ENCODE peak calls at places on chromosomes 6 and 20, in four cellular contexts. E is GM04504, J is aorta, O is AG10803. V is an unnamed sample.
A peak's percentile ranks its signal among the peaks of the same experiment; 100 is the strongest.

GRCh38 chr6:83708970-83709747 is at the start of gene SNAP91:
- DNase-seq in E (no peak), J (peak; percentile 46), O (no peak), V (peak; percentile 53)

GRCh38 chr6:14732226-14732844 is 513.5 kb upstream of the JARID2 start:
- DNase-seq in E (no peak), J (no peak), O (no peak), V (no peak)

GRCh38 chr6:34357937-34358336 is 34.5 kb downstream of the NUDT3 start:
- DNase-seq in E (no peak), J (no peak), O (no peak), V (no peak)

GRCh38 chr20:33893314-33893713 is 82.2 kb downstream of the CHMP4B start:
- DNase-seq in E (no peak), J (no peak), O (peak; percentile 73), V (no peak)

GRCh38 chr6:21398741-21399140 is 194.8 kb upstream of the SOX4 start:
- DNase-seq in E (no peak), J (no peak), O (no peak), V (no peak)

GRCh38 chr6:113813207-113813606 is 43.9 kb upstream of the MARCKS start:
- DNase-seq in E (peak; percentile 41), J (no peak), O (peak; percentile 91), V (no peak)

GRCh38 chr20:13200767-13201500 is 20.1 kb upstream of the ISM1 start:
- DNase-seq in E (no peak), J (no peak), O (no peak), V (peak; percentile 3)

GRCh38 chr6:133952815-133953633 is at the start of gene TBPL1:
- DNase-seq in E (peak; percentile 82), J (peak; percentile 97), O (peak; percentile 95), V (peak; percentile 98)

GRCh38 chr6:141152951-141153350 is 979.8 kb upstream of the GJE1 start:
- DNase-seq in E (peak; percentile 30), J (no peak), O (peak; percentile 66), V (peak; percentile 10)

GRCh38 chr6:155687645-155688044 is 232.0 kb upstream of the NOX3 start:
- DNase-seq in E (no peak), J (no peak), O (no peak), V (no peak)

GRCh38 chr6:169070506-169071176 is 183.0 kb downstream of the THBS2 start:
- DNase-seq in E (peak; percentile 100), J (peak; percentile 94), O (peak; percentile 99), V (no peak)

GRCh38 chr20:63748356-63749270 is 9.0 kb downstream of the SLC2A4RG start:
- DNase-seq in E (no peak), J (no peak), O (no peak), V (no peak)

GRCh38 chr6:167683028-167683862 is 143.5 kb upstream of the AFDN start:
- DNase-seq in E (no peak), J (peak; percentile 41), O (no peak), V (no peak)

GRCh38 chr20:63536997-63537524 is at the start of gene PTK6:
- DNase-seq in E (no peak), J (peak; percentile 79), O (no peak), V (no peak)

GRCh38 chr6:145783796-145784195 is 30.8 kb downstream of the FBXO30 start:
- DNase-seq in E (no peak), J (no peak), O (no peak), V (peak; percentile 52)

GRCh38 chr6:56900784-56901183 is 54.1 kb upstream of the BEND6 start:
- DNase-seq in E (no peak), J (no peak), O (no peak), V (no peak)

GRCh38 chr6:141401851-141402250 is 730.9 kb upstream of the GJE1 start:
- DNase-seq in E (no peak), J (no peak), O (no peak), V (no peak)

GRCh38 chr20:63055575-63056235 is 48.9 kb upstream of the BHLHE23 start:
- DNase-seq in E (no peak), J (peak; percentile 26), O (no peak), V (no peak)

GRCh38 chr6:109799664-109800063 is 108.6 kb downstream of the FIG4 start:
- DNase-seq in E (no peak), J (no peak), O (no peak), V (no peak)

GRCh38 chr6:139920027-139920851 is 545.8 kb upstream of the CITED2 start:
- DNase-seq in E (no peak), J (no peak), O (no peak), V (no peak)

GRCh38 chr6:88840806-88841539 is 122.4 kb downstream of the RNGTT start:
- DNase-seq in E (no peak), J (no peak), O (peak; percentile 33), V (no peak)

GRCh38 chr20:31593221-31594001 is 11.7 kb upstream of the ID1 start:
- DNase-seq in E (no peak), J (no peak), O (peak; percentile 65), V (no peak)

GRCh38 chr6:45654673-45655072 is 276.9 kb upstream of the SUPT3H start:
- DNase-seq in E (no peak), J (no peak), O (peak; percentile 25), V (no peak)

GRCh38 chr6:104207635-104208034 is 652.1 kb downstream of the HACE1 start:
- DNase-seq in E (no peak), J (no peak), O (no peak), V (no peak)

GRCh38 chr6:38671885-38672467 is 31.0 kb downstream of the GLO1 start:
- DNase-seq in E (peak; percentile 28), J (no peak), O (peak; percentile 66), V (peak; percentile 63)

GRCh38 chr6:121726596-121726995 is 291.1 kb downstream of the GJA1 start:
- DNase-seq in E (no peak), J (no peak), O (no peak), V (no peak)

GRCh38 chr6:150759500-150759899 is 106.0 kb upstream of the MTHFD1L start:
- DNase-seq in E (no peak), J (no peak), O (no peak), V (no peak)

GRCh38 chr6:28771401-28772267 is 152.2 kb downstream of the TRIM27 start:
- DNase-seq in E (no peak), J (no peak), O (no peak), V (peak; percentile 63)

GRCh38 chr20:1083431-1084080 is 34.8 kb upstream of the PSMF1 start:
- DNase-seq in E (no peak), J (no peak), O (no peak), V (peak; percentile 22)

GRCh38 chr20:51541189-51542032 is 1.1 kb downstream of the NFATC2 start:
- DNase-seq in E (no peak), J (peak; percentile 92), O (peak; percentile 78), V (peak; percentile 62)

GRCh38 chr20:23640873-23641667 is 3.3 kb upstream of the CST3 start:
- DNase-seq in E (no peak), J (no peak), O (no peak), V (no peak)

GRCh38 chr6:106540432-106540831 is 88.9 kb downstream of the RTN4IP1 start:
- DNase-seq in E (no peak), J (no peak), O (no peak), V (no peak)

GRCh38 chr6:105993769-105994521 is 92.2 kb upstream of the PRDM1 start:
- DNase-seq in E (no peak), J (peak; percentile 70), O (peak; percentile 66), V (peak; percentile 55)

GRCh38 chr6:133746417-133746770 is 142.5 kb upstream of the TCF21 start:
- DNase-seq in E (no peak), J (no peak), O (no peak), V (no peak)

GRCh38 chr6:137661601-137662000 is 167.4 kb upstream of the OLIG3 start:
- DNase-seq in E (peak; percentile 9), J (no peak), O (peak; percentile 33), V (peak; percentile 16)

GRCh38 chr6:110357298-110357695 is 852 bp downstream of the METTL24 start:
- DNase-seq in E (no peak), J (no peak), O (no peak), V (peak; percentile 56)